ENCODE peak calls at places on chromosomes 5 and 9, in seven cellular contexts. One of them, this sample, is unnamed. For H3K4me1, the result is how much of the 10 kb centered on the place peaks cover.

GRCh38 chr9:37800631-37801286 is at the start of gene DCAF10:
- DNase-seq in left lung: peak
- DNase-seq in aorta: peak
- DNase-seq in astrocyte: peak
- DNase-seq in small intestine: peak
- DNase-seq in neuronal stem cell: peak
- DNase-seq in psoas muscle: peak
- DNase-seq in this sample: no peak

GRCh38 chr9:93059097-93059959 is 827 bp downstream of the SUSD3 start:
- DNase-seq in small intestine: no peak
- DNase-seq in aorta: no peak
- DNase-seq in neuronal stem cell: no peak
- DNase-seq in psoas muscle: no peak
- DNase-seq in left lung: no peak
- DNase-seq in astrocyte: no peak
- DNase-seq in this sample: no peak

GRCh38 chr9:87193151-87193550 is 245.8 kb upstream of the GAS1 start:
- DNase-seq in astrocyte: peak
- DNase-seq in psoas muscle: no peak
- DNase-seq in aorta: no peak
- DNase-seq in small intestine: no peak
- DNase-seq in left lung: no peak
- DNase-seq in neuronal stem cell: no peak
- DNase-seq in this sample: no peak

GRCh38 chr5:101915559-101915958 is 380.5 kb downstream of the SLCO4C1 start:
- DNase-seq in neuronal stem cell: no peak
- DNase-seq in aorta: no peak
- DNase-seq in astrocyte: peak
- DNase-seq in small intestine: no peak
- DNase-seq in left lung: no peak
- DNase-seq in psoas muscle: no peak
- DNase-seq in this sample: no peak

GRCh38 chr9:134436926-134437325 is 110.7 kb downstream of the RXRA start:
- DNase-seq in left lung: no peak
- DNase-seq in astrocyte: no peak
- DNase-seq in small intestine: no peak
- DNase-seq in psoas muscle: no peak
- DNase-seq in neuronal stem cell: no peak
- DNase-seq in aorta: no peak
- DNase-seq in this sample: no peak

GRCh38 chr5:104241051-104241450 is 678.5 kb upstream of the NUDT12 start:
- DNase-seq in neuronal stem cell: no peak
- DNase-seq in psoas muscle: no peak
- DNase-seq in astrocyte: no peak
- DNase-seq in aorta: no peak
- DNase-seq in left lung: no peak
- DNase-seq in small intestine: no peak
- DNase-seq in this sample: no peak

GRCh38 chr5:99605904-99606303 is 677.1 kb upstream of the CHD1 start:
- DNase-seq in small intestine: no peak
- DNase-seq in left lung: no peak
- DNase-seq in astrocyte: no peak
- DNase-seq in psoas muscle: no peak
- DNase-seq in neuronal stem cell: no peak
- DNase-seq in aorta: no peak
- DNase-seq in this sample: no peak

GRCh38 chr5:169875091-169875727 is 105.1 kb downstream of the INSYN2B start:
- DNase-seq in astrocyte: no peak
- DNase-seq in small intestine: no peak
- DNase-seq in neuronal stem cell: no peak
- DNase-seq in left lung: no peak
- DNase-seq in aorta: no peak
- DNase-seq in psoas muscle: no peak
- DNase-seq in this sample: no peak

GRCh38 chr9:2055203-2055658 is 40.1 kb downstream of the SMARCA2 start:
- DNase-seq in left lung: no peak
- DNase-seq in small intestine: no peak
- DNase-seq in psoas muscle: no peak
- DNase-seq in aorta: no peak
- DNase-seq in neuronal stem cell: no peak
- DNase-seq in astrocyte: peak
- DNase-seq in this sample: peak

GRCh38 chr5:75412111-75412990 is 75.3 kb downstream of the HMGCR start:
- DNase-seq in aorta: no peak
- DNase-seq in small intestine: peak
- DNase-seq in neuronal stem cell: no peak
- DNase-seq in psoas muscle: no peak
- DNase-seq in astrocyte: no peak
- DNase-seq in left lung: no peak
- DNase-seq in this sample: no peak

GRCh38 chr9:101434990-101435389 is 584 bp downstream of the ALDOB start:
- DNase-seq in small intestine: peak
- DNase-seq in astrocyte: no peak
- DNase-seq in left lung: no peak
- DNase-seq in neuronal stem cell: no peak
- DNase-seq in aorta: no peak
- DNase-seq in psoas muscle: no peak
- DNase-seq in this sample: no peak

GRCh38 chr5:145787996-145788395 is 47.1 kb downstream of the PRELID2 start:
- DNase-seq in aorta: no peak
- DNase-seq in left lung: no peak
- DNase-seq in astrocyte: no peak
- DNase-seq in neuronal stem cell: no peak
- DNase-seq in psoas muscle: no peak
- DNase-seq in small intestine: no peak
- DNase-seq in this sample: no peak

GRCh38 chr9:114016101-114016500 is 62.0 kb downstream of the AMBP start:
- DNase-seq in left lung: no peak
- DNase-seq in neuronal stem cell: no peak
- DNase-seq in psoas muscle: no peak
- DNase-seq in small intestine: no peak
- DNase-seq in astrocyte: no peak
- DNase-seq in aorta: peak
- DNase-seq in this sample: no peak

GRCh38 chr5:1268666-1269065 is 26.2 kb downstream of the TERT start:
- DNase-seq in small intestine: no peak
- DNase-seq in astrocyte: no peak
- DNase-seq in aorta: no peak
- DNase-seq in left lung: no peak
- DNase-seq in psoas muscle: no peak
- DNase-seq in neuronal stem cell: no peak
- DNase-seq in this sample: no peak

GRCh38 chr9:34428325-34428958 is 29.9 kb downstream of the FAM219A start:
- DNase-seq in small intestine: no peak
- DNase-seq in left lung: no peak
- DNase-seq in astrocyte: peak
- DNase-seq in neuronal stem cell: no peak
- DNase-seq in psoas muscle: no peak
- DNase-seq in aorta: no peak
- DNase-seq in this sample: no peak

GRCh38 chr9:133484671-133485437 is 6.0 kb upstream of the SLC2A6 start:
- DNase-seq in neuronal stem cell: no peak
- DNase-seq in aorta: peak
- DNase-seq in astrocyte: no peak
- DNase-seq in left lung: no peak
- DNase-seq in psoas muscle: peak
- DNase-seq in small intestine: no peak
- DNase-seq in this sample: no peak

GRCh38 chr5:148145916-148146315 is 22.4 kb upstream of the SPINK14 start:
- DNase-seq in aorta: no peak
- DNase-seq in astrocyte: peak
- DNase-seq in psoas muscle: no peak
- DNase-seq in neuronal stem cell: no peak
- DNase-seq in small intestine: peak
- DNase-seq in left lung: peak
- DNase-seq in this sample: no peak

DNA sequence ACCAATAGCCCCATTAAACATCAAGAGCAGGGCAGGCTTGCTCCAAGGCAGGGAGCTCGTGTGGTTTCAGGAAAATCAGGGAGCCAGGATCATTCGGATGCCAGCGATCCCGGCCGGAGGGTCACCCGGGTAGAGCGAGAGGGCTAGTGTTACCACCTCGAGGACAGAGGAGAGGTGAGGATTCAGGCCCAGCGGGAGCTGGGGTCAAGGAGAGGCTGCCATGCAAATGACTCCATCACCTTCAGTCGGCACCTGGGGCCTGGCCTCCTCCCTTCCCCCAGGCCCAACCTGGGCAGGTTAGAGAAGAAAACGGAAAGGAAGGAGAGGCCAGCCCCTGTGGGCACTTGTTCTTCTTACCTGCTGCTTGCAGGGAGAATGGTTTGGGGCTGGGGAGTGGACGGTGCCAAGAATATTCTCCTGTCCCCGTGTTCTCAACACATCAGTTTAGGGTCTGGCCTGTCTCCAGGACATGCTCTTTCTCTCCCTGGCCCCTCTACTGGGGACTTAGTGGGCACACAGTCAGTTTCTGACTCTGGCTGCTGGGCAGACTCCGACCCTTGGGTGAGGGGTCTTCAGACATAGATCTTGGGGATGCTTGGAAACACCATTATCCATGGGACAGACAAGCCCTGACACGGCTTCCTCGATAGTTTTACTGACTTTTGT is 289.3 kb downstream of the IRX2 start:
- DNase-seq in psoas muscle: no peak
- DNase-seq in small intestine: no peak
- DNase-seq in left lung: no peak
- DNase-seq in neuronal stem cell: no peak
- DNase-seq in astrocyte: no peak
- DNase-seq in aorta: no peak
- DNase-seq in this sample: no peak
- H3K4me1 ChIP-seq in psoas muscle: under half
- H3K4me1 ChIP-seq in small intestine: under half
- H3K4me1 ChIP-seq in left lung: under half
- H3K4me1 ChIP-seq in neuronal stem cell: under half
- H3K4me1 ChIP-seq in astrocyte: under half
- H3K4me1 ChIP-seq in aorta: under half
- H3K4me1 ChIP-seq in this sample: under half

DNA sequence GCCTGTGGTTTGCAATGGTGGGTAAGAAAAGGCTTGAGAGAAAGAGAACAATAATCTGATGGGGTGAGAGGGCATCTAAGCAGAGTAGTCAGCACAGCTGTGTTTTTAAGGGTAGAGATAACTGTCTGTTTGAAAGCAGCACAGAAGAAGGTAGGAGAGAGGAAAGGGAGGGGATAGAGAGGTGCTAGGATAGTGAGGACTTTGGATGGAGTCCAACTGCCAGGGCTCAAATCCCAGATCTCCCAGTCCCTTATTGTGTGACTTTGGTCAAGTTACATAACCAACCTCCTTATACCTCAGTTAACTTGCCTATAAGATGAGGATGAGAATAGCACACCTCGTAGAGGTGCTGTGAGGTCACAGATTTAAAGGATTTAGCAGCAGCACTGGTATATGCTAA is 55.6 kb downstream of the GPR21 start:
- DNase-seq in psoas muscle: no peak
- DNase-seq in astrocyte: no peak
- DNase-seq in small intestine: no peak
- DNase-seq in neuronal stem cell: no peak
- DNase-seq in aorta: no peak
- DNase-seq in left lung: no peak
- DNase-seq in this sample: no peak
- H3K27ac ChIP-seq in psoas muscle: no peak
- H3K27ac ChIP-seq in astrocyte: no peak
- H3K27ac ChIP-seq in small intestine: no peak
- H3K27ac ChIP-seq in neuronal stem cell: no peak
- H3K27ac ChIP-seq in aorta: no peak
- H3K27ac ChIP-seq in left lung: no peak
- H3K27ac ChIP-seq in this sample: no peak

GRCh38 chr5:173395257-173395932 is 67.2 kb upstream of the STC2 start:
- DNase-seq in astrocyte: peak
- DNase-seq in small intestine: no peak
- DNase-seq in left lung: no peak
- DNase-seq in neuronal stem cell: no peak
- DNase-seq in psoas muscle: no peak
- DNase-seq in aorta: no peak
- DNase-seq in this sample: no peak

GRCh38 chr5:173399846-173400245 is 71.6 kb upstream of the STC2 start:
- DNase-seq in astrocyte: no peak
- DNase-seq in left lung: no peak
- DNase-seq in neuronal stem cell: no peak
- DNase-seq in psoas muscle: no peak
- DNase-seq in small intestine: no peak
- DNase-seq in aorta: no peak
- DNase-seq in this sample: no peak

GRCh38 chr5:173395933-173396308 is 67.7 kb upstream of the STC2 start:
- DNase-seq in neuronal stem cell: no peak
- DNase-seq in astrocyte: no peak
- DNase-seq in left lung: no peak
- DNase-seq in psoas muscle: no peak
- DNase-seq in small intestine: no peak
- DNase-seq in aorta: no peak
- DNase-seq in this sample: no peak

GRCh38 chr5:173396311-173396993 is 68.2 kb upstream of the STC2 start:
- DNase-seq in small intestine: no peak
- DNase-seq in psoas muscle: peak
- DNase-seq in left lung: no peak
- DNase-seq in astrocyte: no peak
- DNase-seq in neuronal stem cell: no peak
- DNase-seq in aorta: no peak
- DNase-seq in this sample: no peak

DNA sequence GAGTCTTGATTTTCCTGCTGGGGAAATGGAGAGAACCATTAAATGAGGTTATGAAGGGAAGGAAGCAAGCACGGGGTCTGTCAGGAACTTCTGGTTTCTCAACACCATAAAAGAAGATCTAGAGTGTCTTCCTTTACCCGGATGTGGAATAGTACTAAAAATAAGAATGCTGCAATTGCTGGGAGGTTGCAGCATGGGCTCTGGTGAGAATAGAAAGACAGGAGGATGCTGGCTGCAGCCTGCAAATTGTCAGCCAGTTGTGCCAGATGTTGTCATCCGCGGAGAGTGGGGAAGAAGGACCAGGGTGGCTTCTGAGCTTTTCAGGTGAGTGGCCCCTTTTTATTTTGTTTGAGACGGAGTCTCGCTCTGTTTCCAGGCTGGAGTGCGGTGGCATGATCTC is 69.3 kb upstream of the STC2 start:
- DNase-seq in astrocyte: no peak
- DNase-seq in small intestine: no peak
- DNase-seq in psoas muscle: no peak
- DNase-seq in left lung: no peak
- DNase-seq in neuronal stem cell: no peak
- DNase-seq in aorta: no peak
- DNase-seq in this sample: no peak
- H3K4me3 ChIP-seq in astrocyte: no peak
- H3K4me3 ChIP-seq in small intestine: no peak
- H3K4me3 ChIP-seq in psoas muscle: no peak
- H3K4me3 ChIP-seq in left lung: no peak
- H3K4me3 ChIP-seq in neuronal stem cell: no peak
- H3K4me3 ChIP-seq in aorta: no peak
- H3K4me3 ChIP-seq in this sample: no peak

DNA sequence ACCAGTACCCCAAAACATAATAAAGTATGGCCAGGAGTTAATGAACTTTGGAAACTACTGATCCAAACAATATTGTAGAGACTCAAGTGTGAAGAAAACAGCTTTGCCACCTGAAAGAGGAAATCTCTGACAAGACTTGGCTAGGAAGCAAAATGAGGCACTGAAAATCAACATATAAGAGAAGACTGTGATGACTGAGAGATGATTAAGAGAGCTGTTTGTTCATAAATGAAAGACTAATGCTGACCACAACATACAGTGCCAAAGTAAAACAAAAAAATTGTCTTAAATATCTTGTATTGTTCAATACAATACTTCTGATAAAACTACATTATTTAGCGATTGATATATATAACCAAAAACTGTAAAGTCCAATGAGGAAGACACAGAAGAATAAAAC is 7.2 kb downstream of the RC3H2 start:
- DNase-seq in neuronal stem cell: no peak
- DNase-seq in astrocyte: peak
- DNase-seq in small intestine: no peak
- DNase-seq in left lung: no peak
- DNase-seq in aorta: no peak
- DNase-seq in psoas muscle: no peak
- DNase-seq in this sample: no peak
- H3K4me1 ChIP-seq in neuronal stem cell: under half
- H3K4me1 ChIP-seq in astrocyte: under half
- H3K4me1 ChIP-seq in small intestine: under half
- H3K4me1 ChIP-seq in left lung: under half
- H3K4me1 ChIP-seq in aorta: under half
- H3K4me1 ChIP-seq in psoas muscle: under half
- H3K4me1 ChIP-seq in this sample: under half

This sample was measured in keratinocyte.